ENCODE peak calls at places on chromosomes 12 and 14, in four cellular contexts. T is SJCRH30, S is IMR-90, A is caudate nucleus. I is an unnamed sample.

GRCh38 chr14:71142375-71143038 is 235.2 kb downstream of the PCNX1 start:
- DNase-seq in A (no peak), S (peak; percentile 98), T (no peak), I (no peak)

GRCh38 chr14:56751471-56751870 is 58.8 kb downstream of the OTX2 start:
- DNase-seq in S (no peak), T (no peak), A (no peak), I (no peak)

GRCh38 chr12:86774841-86775386 is 518.7 kb upstream of the MGAT4C start:
- DNase-seq in S (peak; percentile 60), T (no peak), A (no peak), I (no peak)

GRCh38 chr12:88334271-88334670 is 192.2 kb downstream of the TMTC3 start:
- DNase-seq in T (peak; percentile 8), S (peak; percentile 63), A (no peak), I (no peak)

GRCh38 chr12:90058721-90059120 is 350.1 kb upstream of the ATP2B1 start:
- DNase-seq in A (no peak), T (no peak), S (peak; percentile 93), I (no peak)

GRCh38 chr12:108798551-108799221 is 58.7 kb downstream of the SSH1 start:
- DNase-seq in S (peak; percentile 86), A (peak; percentile 45), T (no peak), I (peak; percentile 86)

GRCh38 chr14:65103150-65103760 is 938 bp upstream of the MAX start:
- DNase-seq in S (peak; percentile 27), T (peak; percentile 24), A (no peak), I (no peak)

GRCh38 chr12:89253483-89253882 is 98.8 kb downstream of the DUSP6 start:
- DNase-seq in S (no peak), A (no peak), T (no peak), I (no peak)

GRCh38 chr12:42469355-42470006 is 120.1 kb downstream of the PRICKLE1 start:
- DNase-seq in T (no peak), S (no peak), A (no peak), I (no peak)

GRCh38 chr14:89366580-89367448 is 50.2 kb downstream of the FOXN3 start:
- DNase-seq in T (no peak), A (no peak), S (no peak), I (no peak)
- H3K27ac ChIP-seq in T (no peak overlapping the region), A (no peak overlapping the region), S (no peak overlapping the region), I (no peak overlapping the region)

GRCh38 chr12:15589328-15590032 is 199.7 kb downstream of the EPS8 start:
- DNase-seq in A (no peak), S (no peak), T (no peak), I (no peak)

GRCh38 chr12:15591811-15592210 is 197.4 kb downstream of the EPS8 start:
- DNase-seq in A (no peak), S (no peak), T (no peak), I (no peak)

GRCh38 chr12:15592934-15593333 is 196.3 kb downstream of the EPS8 start:
- DNase-seq in A (no peak), T (no peak), S (no peak), I (no peak)

GRCh38 chr12:15584366-15585041 is 204.7 kb downstream of the EPS8 start:
- DNase-seq in A (no peak), T (peak; percentile 29), S (peak; percentile 83), I (no peak)

GRCh38 chr12:15590180-15590826 is 198.9 kb downstream of the EPS8 start:
- DNase-seq in A (peak; percentile 76), T (peak; percentile 50), S (peak; percentile 70), I (peak; percentile 55)
- H3K27ac ChIP-seq in A (no peak overlapping the region), T (no peak overlapping the region), S (no peak overlapping the region), I (peak overlapping the region; percentile 3)

GRCh38 chr14:96391293-96392118 is 422 bp upstream of the AK7 start:
- DNase-seq in S (peak; percentile 90), A (peak; percentile 98), T (peak; percentile 94), I (peak; percentile 94)
- H3K27ac ChIP-seq in S (peak overlapping the region; percentile 41), A (peak overlapping the region; percentile 76), T (peak overlapping the region; percentile 67), I (peak overlapping the region; percentile 60)

GRCh38 chr12:99392091-99392850 is 255.3 kb upstream of the GARIN6 start:
- DNase-seq in A (no peak), S (no peak), T (no peak), I (no peak)
- H3K27ac ChIP-seq in A (no peak overlapping the region), S (no peak overlapping the region), T (no peak overlapping the region), I (no peak overlapping the region)

GRCh38 chr14:93146119-93146518 is 30.4 kb upstream of the ITPK1 start:
- DNase-seq in A (no peak), T (no peak), S (no peak), I (no peak)

GRCh38 chr14:93155667-93156066 is 29.0 kb downstream of the MOAP1 start:
- DNase-seq in T (no peak), A (no peak), S (no peak), I (no peak)

GRCh38 chr14:93148979-93149378 is 33.3 kb upstream of the ITPK1 start:
- DNase-seq in T (no peak), A (no peak), S (no peak), I (no peak)

DNA sequence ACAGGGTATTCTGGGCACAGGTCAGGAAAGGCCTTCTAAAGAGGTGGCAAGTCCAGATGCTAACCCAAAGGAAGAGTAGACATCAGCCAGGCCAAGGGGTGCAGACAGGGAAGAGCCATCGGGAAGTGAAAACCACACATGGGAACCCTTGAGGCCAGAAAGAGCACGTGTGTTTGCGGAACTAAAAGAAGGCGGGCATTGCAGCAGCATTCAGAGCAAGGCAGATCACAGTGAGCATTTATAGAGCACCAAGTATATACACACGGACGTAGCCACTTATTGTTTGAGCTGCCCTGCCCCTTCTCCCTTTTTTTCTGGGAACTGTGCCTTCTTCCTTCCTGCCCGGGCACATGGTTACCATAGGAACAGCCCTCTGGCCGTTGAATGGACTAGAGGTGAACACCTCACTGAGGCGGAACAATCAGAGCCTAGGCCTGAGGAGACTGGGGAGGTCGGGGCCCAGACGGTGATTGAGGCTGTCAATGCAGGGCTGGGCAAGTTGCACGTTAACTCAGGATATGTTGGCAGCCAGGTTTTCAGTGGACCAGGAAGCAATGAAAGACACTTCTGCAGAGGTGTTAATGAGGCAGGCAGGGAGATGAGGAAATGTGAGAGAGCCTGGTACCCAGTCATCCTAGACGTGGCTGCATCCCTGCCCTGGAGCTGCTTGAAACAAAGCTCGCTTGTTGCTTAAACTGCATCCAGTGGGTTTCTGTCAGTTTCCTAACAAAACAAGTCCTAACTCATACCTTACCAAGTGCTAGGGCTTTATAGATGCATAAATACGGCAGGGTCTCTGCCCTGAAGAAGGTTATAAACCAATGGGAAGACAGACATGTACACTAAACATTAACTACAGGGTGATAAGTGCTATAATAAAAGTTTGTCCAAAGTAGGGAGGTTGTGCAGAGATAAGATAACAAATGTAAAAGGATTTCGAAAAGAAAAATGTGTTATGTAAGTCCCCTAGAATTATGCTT is 34.2 kb downstream of the MOAP1 start:
- DNase-seq in A (no peak), S (no peak), T (no peak), I (no peak)
- H3K27ac ChIP-seq in A (no peak overlapping the region), S (no peak overlapping the region), T (no peak overlapping the region), I (no peak overlapping the region)

GRCh38 chr14:50790568-50790967 is 40.4 kb downstream of the NIN start:
- DNase-seq in A (no peak), T (no peak), S (peak; percentile 70), I (no peak)

GRCh38 chr14:50794063-50794645 is 36.8 kb downstream of the NIN start:
- DNase-seq in S (no peak), A (no peak), T (peak; percentile 12), I (no peak)

GRCh38 chr14:50792058-50792477 is 38.9 kb downstream of the NIN start:
- DNase-seq in T (no peak), A (no peak), S (no peak), I (peak; percentile 51)

GRCh38 chr14:50791201-50791600 is 39.8 kb downstream of the NIN start:
- DNase-seq in A (no peak), T (no peak), S (no peak), I (no peak)

GRCh38 chr14:50792634-50793068 is 38.3 kb downstream of the NIN start:
- DNase-seq in A (no peak), S (no peak), T (no peak), I (no peak)
- H3K27ac ChIP-seq in A (peak overlapping the region; percentile 14), S (no peak overlapping the region), T (no peak overlapping the region), I (no peak overlapping the region)

GRCh38 chr12:29620030-29620429 is 122.5 kb upstream of the OVCH1 start:
- DNase-seq in T (no peak), A (no peak), S (no peak), I (no peak)
- H3K27ac ChIP-seq in T (no peak overlapping the region), A (no peak overlapping the region), S (no peak overlapping the region), I (no peak overlapping the region)

GRCh38 chr14:20998674-20999366 is at the start of gene SLC39A2:
- DNase-seq in A (no peak), T (no peak), S (peak; percentile 60), I (no peak)
- H3K27ac ChIP-seq in A (no peak within 1 kb of the TSS), T (no peak within 1 kb of the TSS), S (no peak within 1 kb of the TSS), I (no peak within 1 kb of the TSS)

DNA sequence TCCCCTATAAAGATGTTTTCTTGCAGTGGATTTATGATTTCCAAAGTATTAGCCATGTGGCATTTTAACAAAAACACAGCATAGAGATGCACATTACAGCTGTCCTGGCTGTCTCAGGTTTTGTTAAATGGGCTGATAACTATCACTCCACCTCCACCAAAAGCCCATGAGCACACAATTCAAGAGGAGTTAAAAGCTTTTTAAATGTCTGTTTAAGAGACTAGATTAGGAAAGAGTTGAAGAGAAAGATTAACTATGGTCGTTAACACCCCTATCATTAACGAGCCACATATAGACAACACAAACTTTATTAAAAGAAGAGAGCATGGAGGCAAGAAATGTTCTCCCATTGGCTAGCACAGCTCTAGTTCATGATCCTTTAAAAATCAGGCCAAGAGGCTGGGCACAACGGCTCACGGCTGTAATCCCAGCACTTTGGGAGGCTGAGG is 14.5 kb downstream of the CBX5 start:
- DNase-seq in T (no peak), A (no peak), S (no peak), I (no peak)
- H3K27ac ChIP-seq in T (no peak overlapping the region), A (no peak overlapping the region), S (no peak overlapping the region), I (no peak overlapping the region)